ENCODE peak calls at places on chromosomes 4 and X, in seven cellular contexts. W is colonic mucosa, R is stomach, T is astrocyte, V is endothelial cell, M is HFFc6, B is tibial artery. L is an unnamed sample.

GRCh38 chrX:57481514-57481913 is 110.3 kb upstream of the ZXDB start:
- DNase-seq in T (no peak), W (no peak), V (no peak), M (no peak), R (no peak), B (no peak), L (no peak)

GRCh38 chr4:163679189-163679588 is 184.7 kb downstream of the TMA16 start:
- DNase-seq in W (no peak), M (peak; percentile 50), B (no peak), V (no peak), R (no peak), T (peak; percentile 4), L (no peak)

GRCh38 chrX:53239474-53239873 is 14.5 kb upstream of the KDM5C start:
- DNase-seq in M (no peak), V (peak; percentile 22), R (no peak), W (no peak), T (no peak), B (no peak), L (no peak)

GRCh38 chr4:53767503-53767902 is 176.2 kb upstream of the LNX1 start:
- DNase-seq in M (peak; percentile 32), B (no peak), R (no peak), W (no peak), V (no peak), T (peak; percentile 94), L (no peak)

GRCh38 chr4:30543057-30543456 is 177.1 kb upstream of the PCDH7 start:
- DNase-seq in T (no peak), B (no peak), V (no peak), W (no peak), R (no peak), M (no peak), L (no peak)

GRCh38 chrX:105375816-105376215 is 155.3 kb upstream of the TEX13A start:
- DNase-seq in T (peak; percentile 2), V (no peak), B (no peak), R (no peak), W (no peak), M (peak; percentile 35), L (no peak)

GRCh38 chr4:100848865-100849264 is 331.0 kb upstream of the EMCN start:
- DNase-seq in B (no peak), M (no peak), T (no peak), V (no peak), R (no peak), W (no peak), L (no peak)

GRCh38 chr4:160180206-160180605 is 1077.3 kb downstream of the RAPGEF2 start:
- DNase-seq in M (no peak), V (no peak), W (no peak), T (peak; percentile 60), B (no peak), R (no peak), L (no peak)

GRCh38 chr4:71186257-71186565 is 152.6 kb upstream of the SLC4A4 start:
- DNase-seq in R (no peak), W (no peak), T (no peak), V (no peak), B (no peak), M (no peak), L (no peak)

GRCh38 chrX:77771601-77772000 is 14.4 kb downstream of the ATRX start:
- DNase-seq in V (no peak), T (peak; percentile 45), W (no peak), M (no peak), R (no peak), B (no peak), L (no peak)

GRCh38 chrX:139831689-139832456 is 101.0 kb downstream of the ATP11C start:
- DNase-seq in V (no peak), R (no peak), W (peak; percentile 38), B (peak; percentile 18), T (peak; percentile 56), M (peak; percentile 35), L (no peak)

GRCh38 chr4:133565379-133565778 is 416.3 kb downstream of the PCDH10 start:
- DNase-seq in V (no peak), R (no peak), M (peak; percentile 91), B (no peak), W (no peak), T (peak; percentile 81), L (no peak)

GRCh38 chrX:100731441-100732281 is at the start of gene SYTL4:
- DNase-seq in V (peak; percentile 10), M (no peak), R (peak; percentile 37), W (peak; percentile 59), T (no peak), B (peak; percentile 28), L (peak; percentile 21)

GRCh38 chrX:9902651-9903050 is 64.5 kb upstream of the CLDN34 start:
- DNase-seq in R (no peak), W (no peak), M (no peak), B (no peak), V (no peak), T (peak; percentile 29), L (no peak)
- TF ChIP-seq CTCF in R (no peak), W (no peak), M (no peak), B (no peak), V (no peak), T (no peak), L (no peak)

GRCh38 chr4:7472443-7473013 is 37.8 kb upstream of the PSAPL1 start:
- DNase-seq in T (no peak), B (no peak), W (no peak), M (no peak), V (no peak), R (no peak), L (no peak)
- TF ChIP-seq CTCF in T (no peak), B (no peak), W (no peak), M (no peak), V (no peak), R (no peak), L (no peak)

GRCh38 chr4:169151671-169152070 is 119.1 kb downstream of the SH3RF1 start:
- DNase-seq in T (peak; percentile 62), R (no peak), V (no peak), M (no peak), B (no peak), W (no peak), L (no peak)

GRCh38 chr4:169153451-169153850 is 117.3 kb downstream of the SH3RF1 start:
- DNase-seq in V (no peak), T (no peak), B (no peak), R (no peak), M (no peak), W (no peak), L (no peak)

GRCh38 chr4:169152104-169152503 is 118.7 kb downstream of the SH3RF1 start:
- DNase-seq in B (no peak), W (no peak), T (no peak), R (no peak), V (no peak), M (no peak), L (no peak)

GRCh38 chr4:169150806-169151205 is 120.0 kb downstream of the SH3RF1 start:
- DNase-seq in M (no peak), W (no peak), V (no peak), B (no peak), T (no peak), R (no peak), L (no peak)

GRCh38 chr4:169152899-169153298 is 117.9 kb downstream of the SH3RF1 start:
- DNase-seq in B (no peak), V (no peak), W (no peak), R (no peak), M (no peak), T (no peak), L (no peak)
- TF ChIP-seq CTCF in B (no peak), V (no peak), W (no peak), R (no peak), M (peak; percentile 60), T (peak; percentile 8), L (peak; percentile 13)

GRCh38 chr4:43778187-43778915 is 670.3 kb downstream of the KCTD8 start:
- DNase-seq in W (no peak), B (no peak), T (no peak), M (no peak), V (no peak), R (no peak), L (no peak)

GRCh38 chr4:43781125-43781524 is 667.5 kb downstream of the KCTD8 start:
- DNase-seq in W (no peak), M (no peak), V (no peak), R (no peak), B (no peak), T (no peak), L (no peak)

GRCh38 chr4:43776371-43776770 is 672.2 kb downstream of the KCTD8 start:
- DNase-seq in B (no peak), W (no peak), V (no peak), R (no peak), T (no peak), M (no peak), L (no peak)
- TF ChIP-seq CTCF in B (no peak), W (no peak), V (peak; percentile 66), R (no peak), T (peak; percentile 22), M (peak; percentile 69), L (peak; percentile 57)